ENCODE peak calls at places on chromosomes 5 and 9, in six cellular contexts. Y, T, U, N, A and O are unnamed samples.

GRCh38 chr5:172533399-172534228 is 79.3 kb upstream of the SH3PXD2B start:
- DNase-seq in Y (no peak), T (no peak), U (peak; percentile 39), N (no peak), A (peak; percentile 22), O (no peak)

GRCh38 chr5:153880094-153880493 is 158.6 kb downstream of the FAM114A2 start:
- DNase-seq in Y (no peak), T (no peak), U (no peak), N (no peak), A (no peak), O (no peak)

GRCh38 chr5:73513996-73514395 is 15.8 kb downstream of the BTF3 start:
- DNase-seq in Y (no peak), T (no peak), U (no peak), N (no peak), A (no peak), O (peak; percentile 69)

GRCh38 chr9:125878241-125878640 is 131.1 kb downstream of the PBX3 start:
- DNase-seq in Y (no peak), T (no peak), U (no peak), N (no peak), A (no peak), O (no peak)

GRCh38 chr9:121989010-121989409 is 104.1 kb downstream of the TTLL11 start:
- DNase-seq in Y (peak; percentile 70), T (peak; percentile 85), U (no peak), N (no peak), A (no peak), O (peak; percentile 8)

GRCh38 chr9:69421908-69422801 is 97.1 kb downstream of the ENTREP1 start:
- DNase-seq in Y (peak; percentile 86), T (peak; percentile 87), U (peak; percentile 58), N (peak; percentile 63), A (no peak), O (peak; percentile 67)

GRCh38 chr9:124347968-124348358 is 67.3 kb downstream of the PSMB7 start:
- DNase-seq in Y (no peak), T (no peak), U (no peak), N (no peak), A (no peak), O (no peak)

GRCh38 chr5:45288746-45289145 is 407.4 kb downstream of the HCN1 start:
- DNase-seq in Y (peak; percentile 70), T (no peak), U (no peak), N (no peak), A (no peak), O (no peak)

GRCh38 chr5:72378636-72379289 is 58.6 kb downstream of the PTCD2 start:
- DNase-seq in Y (no peak), T (peak; percentile 51), U (peak; percentile 79), N (peak; percentile 43), A (peak; percentile 70), O (peak; percentile 22)

GRCh38 chr9:37486616-37487544 is 1.1 kb downstream of the POLR1E start:
- DNase-seq in Y (no peak), T (peak; percentile 48), U (peak; percentile 85), N (peak; percentile 55), A (peak; percentile 92), O (peak; percentile 33)

GRCh38 chr9:126614455-126615248 is 924 bp downstream of the LMX1B start:
- DNase-seq in Y (no peak), T (no peak), U (no peak), N (no peak), A (no peak), O (no peak)

GRCh38 chr9:105515811-105516413 is 42.0 kb upstream of the FKTN start:
- DNase-seq in Y (no peak), T (peak; percentile 54), U (no peak), N (no peak), A (no peak), O (no peak)

GRCh38 chr9:113737414-113738271 is 138.5 kb upstream of the ZNF618 start:
- DNase-seq in Y (peak; percentile 83), T (peak; percentile 78), U (peak; percentile 72), N (peak; percentile 70), A (no peak), O (peak; percentile 27)

GRCh38 chr5:93209476-93209875 is 371.5 kb downstream of the NR2F1-AS1 start:
- DNase-seq in Y (no peak), T (no peak), U (no peak), N (no peak), A (no peak), O (no peak)

GRCh38 chr5:67815455-67816391 is 399.8 kb upstream of the PIK3R1 start:
- DNase-seq in Y (no peak), T (no peak), U (peak; percentile 33), N (peak; percentile 62), A (no peak), O (no peak)

GRCh38 chr9:111147021-111147420 is 108.8 kb upstream of the LPAR1 start:
- DNase-seq in Y (no peak), T (no peak), U (no peak), N (no peak), A (no peak), O (no peak)

DNA sequence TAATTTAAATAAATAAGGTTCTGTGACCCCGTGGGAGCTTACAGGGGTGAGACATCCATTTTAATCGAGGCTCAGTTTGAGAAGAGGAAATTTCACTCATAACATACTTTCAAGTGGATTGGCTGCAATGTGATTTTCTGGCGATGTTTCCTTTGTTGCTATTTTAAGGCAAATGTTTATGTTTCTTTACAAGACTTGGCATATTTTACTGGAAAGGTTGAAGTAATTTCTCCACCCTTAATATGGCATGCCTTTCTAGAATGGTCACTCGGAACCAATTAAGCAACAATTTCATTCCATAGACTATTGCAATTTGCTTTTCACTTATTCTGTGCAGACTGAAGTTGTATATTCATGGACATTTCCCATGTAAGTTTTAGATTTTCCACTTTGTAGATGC is 438.0 kb upstream of the WWC1 start:
- DNase-seq in Y (no peak), T (no peak), U (no peak), N (no peak), A (peak; percentile 24), O (no peak)
- H3K4me3 ChIP-seq in Y (no peak overlapping the region), T (no peak overlapping the region), U (no peak overlapping the region), N (no peak overlapping the region), A (no peak overlapping the region), O (no peak overlapping the region)

GRCh38 chr9:4740373-4740622 is 704 bp downstream of the AK3 start:
- DNase-seq in Y (no peak), T (no peak), U (no peak), N (no peak), A (no peak), O (peak; percentile 82)

GRCh38 chr9:4741365-4742031 is 496 bp upstream of the AK3 start:
- DNase-seq in Y (no peak), T (peak; percentile 47), U (peak; percentile 64), N (peak; percentile 67), A (no peak), O (peak; percentile 68)

GRCh38 chr9:4740623-4741364 is at the start of gene AK3:
- DNase-seq in Y (peak; percentile 94), T (peak; percentile 89), U (peak; percentile 91), N (peak; percentile 92), A (peak; percentile 49), O (peak; percentile 85)

GRCh38 chr9:4743131-4743875 is 2.3 kb upstream of the AK3 start:
- DNase-seq in Y (no peak), T (peak; percentile 55), U (no peak), N (no peak), A (no peak), O (no peak)

DNA sequence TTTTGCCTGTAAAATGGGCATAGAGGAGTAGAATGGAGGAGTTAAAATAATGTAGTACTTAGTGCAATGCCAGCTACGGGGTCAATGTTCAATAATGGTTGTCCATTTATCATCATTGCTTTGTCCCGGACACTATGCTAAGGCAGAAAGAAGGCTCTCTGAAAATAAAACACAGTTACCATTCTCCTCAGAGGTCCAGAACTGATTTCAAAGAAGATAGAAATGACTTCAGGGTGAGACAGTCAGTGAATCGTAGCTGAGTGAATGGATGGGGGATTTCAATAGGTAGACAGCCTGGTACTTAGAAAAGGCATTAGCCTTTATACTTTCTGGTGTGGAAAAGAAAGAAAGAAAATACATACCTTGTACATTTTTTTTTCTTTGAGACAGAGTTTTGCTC is 1.2 kb upstream of the AK3 start:
- DNase-seq in Y (no peak), T (no peak), U (no peak), N (no peak), A (no peak), O (peak; percentile 48)
- H3K4me3 ChIP-seq in Y (no peak overlapping the region), T (no peak overlapping the region), U (no peak overlapping the region), N (no peak overlapping the region), A (no peak overlapping the region), O (no peak overlapping the region)

DNA sequence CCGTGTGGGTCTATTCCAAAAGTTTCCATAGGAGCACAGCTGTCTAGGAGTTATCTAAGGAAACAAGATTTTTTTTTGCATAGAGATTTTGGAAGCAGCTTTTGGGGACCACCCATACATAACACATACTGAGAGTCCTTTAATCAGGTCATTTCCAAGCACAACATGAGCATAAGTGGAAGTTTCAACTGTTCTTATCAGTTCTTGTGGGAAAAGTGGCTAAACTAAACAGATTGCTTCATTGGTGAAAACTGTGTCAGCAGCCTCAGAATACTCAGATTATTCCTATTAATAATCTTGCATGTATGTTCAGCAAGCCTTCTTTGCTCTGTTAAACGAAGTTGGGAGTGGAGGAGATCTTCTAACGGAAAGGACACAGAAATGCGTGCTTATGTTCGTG is 153.6 kb upstream of the TYRP1 start:
- DNase-seq in Y (no peak), T (no peak), U (no peak), N (no peak), A (no peak), O (no peak)
- H3K4me3 ChIP-seq in Y (no peak overlapping the region), T (no peak overlapping the region), U (no peak overlapping the region), N (no peak overlapping the region), A (no peak overlapping the region), O (no peak overlapping the region)

DNA sequence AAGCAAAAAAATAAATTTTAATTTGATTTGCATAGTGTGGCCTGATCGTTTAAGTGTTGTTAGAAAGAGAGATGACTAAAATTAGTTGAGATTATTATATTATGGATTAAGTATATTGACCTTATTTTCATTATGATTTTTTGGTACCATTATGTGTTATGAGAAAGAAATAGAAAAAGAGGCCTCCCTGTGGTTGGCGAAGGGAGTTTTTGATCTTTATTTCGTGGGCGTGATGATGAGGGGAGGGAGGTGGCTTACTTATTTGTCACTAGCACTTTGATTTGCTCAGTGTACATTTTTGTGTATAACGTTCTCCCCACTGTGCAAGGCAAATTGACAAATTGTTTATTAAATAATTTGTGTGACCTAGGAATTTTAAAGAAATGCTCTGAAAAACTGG is 2.8 kb downstream of the DAPK1 start:
- DNase-seq in Y (no peak), T (no peak), U (no peak), N (no peak), A (no peak), O (no peak)
- H3K4me3 ChIP-seq in Y (no peak overlapping the region), T (no peak overlapping the region), U (no peak overlapping the region), N (no peak overlapping the region), A (no peak overlapping the region), O (no peak overlapping the region)